ENCODE peak calls at places on chromosomes 12 and 14, in nine cellular contexts. B is gastrocnemius medialis, E is H1, L is Peyer's patch, I is tibial nerve, Q is vagina, K is H54, V is A549, C is adrenal gland. P is an unnamed sample.

GRCh38 chr14:74491952-74492351 is 1.2 kb downstream of the NPC2 start:
- DNase-seq in V (peak; percentile 59), Q (no peak), L (no peak), B (no peak), I (no peak), E (no peak), C (peak; percentile 72), K (no peak), P (no peak)

GRCh38 chr14:36952702-36953101 is 219.7 kb downstream of the SLC25A21 start:
- DNase-seq in L (no peak), I (no peak), Q (no peak), K (no peak), B (no peak), V (peak; percentile 64), E (no peak), C (no peak), P (no peak)

GRCh38 chr14:89828473-89829200 is 125.9 kb downstream of the EFCAB11 start:
- DNase-seq in I (no peak), V (no peak), C (no peak), K (no peak), B (no peak), E (no peak), L (no peak), Q (no peak), P (no peak)

GRCh38 chr12:82216475-82216874 is 141.7 kb downstream of the CCDC59 start:
- DNase-seq in B (no peak), I (no peak), K (no peak), E (no peak), Q (no peak), L (no peak), C (no peak), V (no peak), P (no peak)

GRCh38 chr14:49702725-49703124 is 9.8 kb downstream of the KLHDC1 start:
- DNase-seq in C (no peak), E (no peak), B (no peak), K (no peak), V (no peak), L (no peak), I (no peak), Q (no peak), P (no peak)

GRCh38 chr12:111991946-111992345 is 21.0 kb downstream of the TMEM116 start:
- DNase-seq in Q (no peak), E (no peak), V (no peak), K (no peak), C (no peak), L (no peak), B (no peak), I (no peak), P (no peak)

GRCh38 chr12:55932546-55932919 is 1.6 kb downstream of the DGKA start:
- DNase-seq in C (no peak), Q (no peak), E (no peak), I (peak; percentile 26), K (no peak), V (peak; percentile 32), L (no peak), B (no peak), P (no peak)

GRCh38 chr12:42273706-42274105 is 35.7 kb upstream of the YAF2 start:
- DNase-seq in B (no peak), Q (no peak), I (no peak), C (no peak), K (no peak), L (no peak), V (no peak), E (no peak), P (no peak)

GRCh38 chr12:121255433-121255832 is 41.1 kb downstream of the CAMKK2 start:
- DNase-seq in E (no peak), L (no peak), V (no peak), C (no peak), Q (no peak), K (no peak), I (no peak), B (no peak), P (no peak)

GRCh38 chr12:55682087-55682796 is 25.5 kb downstream of the ITGA7 start:
- DNase-seq in Q (no peak), L (no peak), V (peak; percentile 42), C (no peak), E (no peak), B (no peak), K (no peak), I (no peak), P (no peak)

GRCh38 chr12:50523772-50524171 is 19.0 kb downstream of the DIP2B start:
- DNase-seq in L (no peak), E (no peak), K (no peak), C (no peak), Q (no peak), V (no peak), B (no peak), I (no peak), P (no peak)

GRCh38 chr12:56158926-56159461 is 835 bp downstream of the MYL6 start:
- DNase-seq in B (peak; percentile 78), I (peak; percentile 71), K (no peak), L (peak; percentile 79), Q (no peak), E (no peak), V (peak; percentile 72), C (peak; percentile 92), P (peak; percentile 93)

GRCh38 chr12:71662861-71663560 is 637 bp downstream of the ZFC3H1 start:
- DNase-seq in E (no peak), C (peak; percentile 78), Q (no peak), V (peak; percentile 58), K (peak; percentile 23), B (peak; percentile 32), L (peak; percentile 82), I (peak; percentile 32), P (peak; percentile 82)
- TF ChIP-seq POLR2A in E (no peak), C (peak; percentile 68), Q (no peak), V (no peak), K (peak; percentile 24), B (peak; percentile 18), L (peak; percentile 61), I (peak; percentile 8), P (peak; percentile 31)

GRCh38 chr12:53171725-53172329 is 8.7 kb upstream of the ZNF740 start:
- DNase-seq in I (no peak), K (no peak), V (peak; percentile 47), E (no peak), Q (no peak), C (peak; percentile 84), L (no peak), B (no peak), P (no peak)

GRCh38 chr12:53172352-53172751 is 8.2 kb upstream of the ZNF740 start:
- DNase-seq in I (no peak), E (no peak), L (no peak), Q (no peak), B (no peak), K (peak; percentile 49), V (no peak), C (peak; percentile 41), P (no peak)

GRCh38 chr12:53169644-53170043 is 10.9 kb upstream of the ZNF740 start:
- DNase-seq in Q (no peak), V (no peak), C (peak; percentile 20), B (no peak), L (no peak), E (no peak), K (no peak), I (no peak), P (no peak)

GRCh38 chr12:53170876-53171724 is 9.4 kb upstream of the ZNF740 start:
- DNase-seq in L (no peak), C (peak; percentile 46), E (no peak), I (no peak), K (no peak), V (no peak), Q (no peak), B (no peak), P (no peak)

GRCh38 chr12:53170245-53170644 is 10.3 kb upstream of the ZNF740 start:
- DNase-seq in Q (no peak), I (no peak), E (no peak), V (no peak), L (no peak), C (peak; percentile 35), B (no peak), K (no peak), P (no peak)
- TF ChIP-seq POLR2A in Q (no peak), I (no peak), E (no peak), V (no peak), L (no peak), C (no peak), B (no peak), K (no peak), P (no peak)

GRCh38 chr12:67269632-67270578 is 747 bp downstream of the CAND1 start:
- DNase-seq in B (no peak), Q (no peak), C (peak; percentile 74), I (peak; percentile 22), V (peak; percentile 46), K (peak; percentile 5), L (peak; percentile 73), E (no peak), P (peak; percentile 80)
- TF ChIP-seq POLR2A in B (peak; percentile 57), Q (no peak), C (peak; percentile 61), I (no peak), V (peak; percentile 1), K (peak; percentile 6), L (no peak), E (peak; percentile 13), P (no peak)

DNA sequence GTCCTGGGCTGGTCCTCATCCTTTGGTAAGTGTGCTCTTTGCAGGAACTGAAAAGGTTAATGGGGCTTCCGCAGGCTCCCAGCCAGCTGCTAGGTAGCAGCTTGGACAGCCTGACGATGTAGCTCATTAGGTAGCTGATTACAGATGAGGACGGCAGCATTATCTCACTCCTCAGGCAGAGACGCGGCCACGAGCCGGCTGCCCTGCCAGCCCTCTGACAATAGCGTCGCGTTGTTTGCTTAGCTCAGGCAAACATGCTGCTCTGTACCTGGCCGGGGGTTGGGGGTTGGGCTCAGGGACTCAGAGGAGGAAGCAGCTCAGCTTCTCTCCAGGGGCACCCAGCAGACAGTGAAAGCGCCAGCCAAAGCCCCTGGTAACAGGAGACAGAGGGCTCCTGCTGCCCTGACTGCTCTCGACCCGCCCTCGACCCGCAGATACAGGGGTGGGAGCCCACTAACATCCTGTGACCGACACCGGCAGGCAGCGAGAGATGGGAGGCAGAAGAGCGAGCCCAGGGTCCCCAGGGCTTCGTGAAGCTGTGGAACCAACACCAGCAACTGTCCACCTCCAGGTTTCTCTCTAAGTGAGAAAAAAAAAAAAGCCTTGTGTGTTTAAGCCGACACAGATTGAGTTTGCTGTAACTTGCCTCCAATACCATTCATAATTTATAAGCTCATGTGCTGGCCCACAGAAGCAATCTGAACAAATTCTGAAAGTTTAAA is 53.4 kb upstream of the DLK1 start:
- DNase-seq in L (peak; percentile 78), I (no peak), Q (no peak), B (no peak), V (no peak), K (no peak), C (peak; percentile 85), E (peak; percentile 25), P (no peak)
- TF ChIP-seq POLR2A in L (no peak), I (no peak), Q (no peak), B (no peak), V (no peak), K (no peak), C (no peak), E (no peak), P (no peak)

GRCh38 chr14:23352506-23353432 is at the start of gene SLC22A17:
- DNase-seq in E (no peak), I (peak; percentile 72), C (peak; percentile 94), B (no peak), K (peak; percentile 41), V (peak; percentile 65), Q (peak; percentile 91), L (peak; percentile 63), P (peak; percentile 82)
- TF ChIP-seq POLR2A in E (peak; percentile 36), I (peak; percentile 82), C (peak; percentile 77), B (peak; percentile 58), K (peak; percentile 74), V (peak; percentile 84), Q (peak; percentile 33), L (no peak), P (no peak)

P was measured in suprapubic skin.